ENCODE peak calls at places on chromosomes 3 and 15, in seven cellular contexts. I, H, X, K, Z, F and J are unnamed samples.

GRCh38 chr15:85035980-85036379 is 54.3 kb downstream of the PDE8A start:
- DNase-seq in I (no peak), K (no peak), Z (no peak), F (no peak), H (no peak), X (no peak), J (no peak)

GRCh38 chr3:130834476-130834875 is 59.4 kb upstream of the ATP2C1 start:
- DNase-seq in H (no peak), Z (no peak), X (no peak), K (no peak), I (no peak), F (no peak), J (no peak)

GRCh38 chr15:85771781-85772445 is 22.8 kb downstream of the KLHL25 start:
- DNase-seq in H (no peak), F (peak; percentile 92), I (no peak), K (no peak), Z (no peak), X (no peak), J (no peak)

GRCh38 chr15:74027688-74028087 is 33.2 kb downstream of the PML start:
- DNase-seq in Z (no peak), K (no peak), I (no peak), F (no peak), X (no peak), H (no peak), J (no peak)

GRCh38 chr3:20105513-20106280 is 65.5 kb downstream of the KAT2B start:
- DNase-seq in F (no peak), Z (no peak), K (no peak), H (no peak), I (no peak), X (no peak), J (no peak)

GRCh38 chr3:43855674-43856299 is 165.0 kb downstream of the ABHD5 start:
- DNase-seq in I (peak; percentile 75), F (no peak), H (peak; percentile 55), K (peak; percentile 43), Z (peak; percentile 80), X (peak; percentile 47), J (peak; percentile 76)

GRCh38 chr3:99601493-99601892 is 36.9 kb upstream of the COL8A1 start:
- DNase-seq in H (no peak), F (no peak), K (no peak), I (no peak), Z (no peak), X (no peak), J (no peak)

GRCh38 chr3:107429330-107430181 is 52.3 kb downstream of the CCDC54 start:
- DNase-seq in H (peak; percentile 80), I (peak; percentile 92), X (peak; percentile 56), F (peak; percentile 84), Z (peak; percentile 74), K (peak; percentile 90), J (peak; percentile 85)

GRCh38 chr15:39127925-39128617 is 452.8 kb upstream of the THBS1 start:
- DNase-seq in I (peak; percentile 96), X (peak; percentile 31), H (no peak), F (no peak), K (no peak), Z (no peak), J (no peak)

GRCh38 chr15:85642693-85643058 is 152.0 kb downstream of the KLHL25 start:
- DNase-seq in Z (no peak), H (no peak), X (no peak), K (no peak), I (no peak), F (no peak), J (no peak)